ENCODE peak calls at places on chromosome 1, in five cellular contexts. One of them, this sample, is unnamed.

GRCh38 chr1:223748773-223749733 is 36.7 kb downstream of the CAPN2 start:
- DNase-seq in SK-N-SH: peak
- DNase-seq in HCT116: no peak
- DNase-seq in K562: peak
- DNase-seq in HepG2: no peak
- DNase-seq in this sample: no peak

GRCh38 chr1:37481289-37482003 is 7.1 kb downstream of the ZC3H12A start:
- DNase-seq in SK-N-SH: no peak
- DNase-seq in HCT116: no peak
- DNase-seq in K562: no peak
- DNase-seq in HepG2: no peak
- DNase-seq in this sample: no peak

GRCh38 chr1:27071049-27071416 is 58.4 kb upstream of the TENT5B start:
- DNase-seq in SK-N-SH: peak
- DNase-seq in HCT116: no peak
- DNase-seq in K562: peak
- DNase-seq in HepG2: no peak
- DNase-seq in this sample: no peak

GRCh38 chr1:203184467-203184866 is 2.0 kb downstream of the CHI3L1 start:
- DNase-seq in SK-N-SH: no peak
- DNase-seq in HCT116: no peak
- DNase-seq in K562: no peak
- DNase-seq in HepG2: no peak
- DNase-seq in this sample: no peak

GRCh38 chr1:232046531-232047283 is 420.1 kb downstream of the DISC1 start:
- DNase-seq in SK-N-SH: no peak
- DNase-seq in HCT116: no peak
- DNase-seq in K562: no peak
- DNase-seq in HepG2: no peak
- DNase-seq in this sample: no peak

GRCh38 chr1:198560093-198560638 is 19.7 kb upstream of the ATP6V1G3 start:
- DNase-seq in SK-N-SH: no peak
- DNase-seq in HCT116: no peak
- DNase-seq in K562: no peak
- DNase-seq in HepG2: no peak
- DNase-seq in this sample: no peak

GRCh38 chr1:50271968-50272578 is 151.2 kb downstream of the DMRTA2 start:
- DNase-seq in SK-N-SH: peak
- DNase-seq in HCT116: peak
- DNase-seq in K562: peak
- DNase-seq in HepG2: peak
- DNase-seq in this sample: no peak

GRCh38 chr1:53890522-53890941 is 935 bp upstream of the YIPF1 start:
- DNase-seq in SK-N-SH: no peak
- DNase-seq in HCT116: no peak
- DNase-seq in K562: no peak
- DNase-seq in HepG2: no peak
- DNase-seq in this sample: no peak

GRCh38 chr1:43621861-43622260 is 28.1 kb upstream of the KDM4A start:
- DNase-seq in SK-N-SH: no peak
- DNase-seq in HCT116: no peak
- DNase-seq in K562: no peak
- DNase-seq in HepG2: no peak
- DNase-seq in this sample: no peak

GRCh38 chr1:167128261-167129227 is 34.7 kb downstream of the STYXL2 start:
- DNase-seq in SK-N-SH: no peak
- DNase-seq in HCT116: no peak
- DNase-seq in K562: no peak
- DNase-seq in HepG2: no peak
- DNase-seq in this sample: no peak

GRCh38 chr1:97610748-97611147 is 310.1 kb downstream of the DPYD start:
- DNase-seq in SK-N-SH: no peak
- DNase-seq in HCT116: no peak
- DNase-seq in K562: no peak
- DNase-seq in HepG2: no peak
- DNase-seq in this sample: no peak

GRCh38 chr1:204848579-204848978 is 22.1 kb upstream of the NFASC start:
- DNase-seq in SK-N-SH: no peak
- DNase-seq in HCT116: no peak
- DNase-seq in K562: no peak
- DNase-seq in HepG2: no peak
- DNase-seq in this sample: no peak
- TF ChIP-seq REST in SK-N-SH: no peak
- TF ChIP-seq REST in HCT116: no peak
- TF ChIP-seq REST in K562: no peak
- TF ChIP-seq REST in HepG2: no peak
- TF ChIP-seq REST in this sample: no peak

DNA sequence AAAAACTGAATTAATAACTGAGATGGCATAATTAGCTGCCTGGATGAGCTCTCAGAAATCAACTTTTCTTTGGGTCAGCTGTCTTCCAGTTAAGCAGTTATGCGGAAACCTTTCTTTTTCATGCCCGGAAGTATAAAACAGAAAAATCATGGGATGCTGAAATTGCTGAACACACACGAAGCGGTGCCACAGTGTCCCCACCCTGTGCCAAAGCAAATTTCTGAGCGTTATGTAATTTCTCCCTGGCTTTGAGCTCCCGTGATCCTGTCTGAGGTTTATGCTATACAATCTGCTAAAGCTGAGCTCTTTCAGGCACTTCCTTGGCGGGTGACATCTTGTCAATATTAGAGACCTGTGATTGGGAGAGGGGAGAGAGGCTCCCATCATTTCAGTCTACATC is 201.6 kb downstream of the ROR1 start:
- DNase-seq in SK-N-SH: no peak
- DNase-seq in HCT116: no peak
- DNase-seq in K562: no peak
- DNase-seq in HepG2: no peak
- DNase-seq in this sample: no peak
- H3K9ac ChIP-seq in SK-N-SH: no peak
- H3K9ac ChIP-seq in HCT116: no peak
- H3K9ac ChIP-seq in K562: no peak
- H3K9ac ChIP-seq in HepG2: no peak
- H3K9ac ChIP-seq in this sample: no peak

GRCh38 chr1:25748531-25749205 is 51.3 kb upstream of the SELENON start:
- DNase-seq in SK-N-SH: no peak
- DNase-seq in HCT116: no peak
- DNase-seq in K562: no peak
- DNase-seq in HepG2: no peak
- DNase-seq in this sample: no peak

GRCh38 chr1:25746299-25747045 is 53.5 kb upstream of the SELENON start:
- DNase-seq in SK-N-SH: no peak
- DNase-seq in HCT116: no peak
- DNase-seq in K562: no peak
- DNase-seq in HepG2: no peak
- DNase-seq in this sample: no peak

GRCh38 chr1:25744636-25745425 is 55.2 kb upstream of the SELENON start:
- DNase-seq in SK-N-SH: no peak
- DNase-seq in HCT116: no peak
- DNase-seq in K562: no peak
- DNase-seq in HepG2: no peak
- DNase-seq in this sample: no peak

GRCh38 chr1:25744140-25744581 is 55.8 kb upstream of the SELENON start:
- DNase-seq in SK-N-SH: peak
- DNase-seq in HCT116: peak
- DNase-seq in K562: no peak
- DNase-seq in HepG2: no peak
- DNase-seq in this sample: no peak

GRCh38 chr1:25747046-25747705 is 52.8 kb upstream of the SELENON start:
- DNase-seq in SK-N-SH: no peak
- DNase-seq in HCT116: no peak
- DNase-seq in K562: no peak
- DNase-seq in HepG2: no peak
- DNase-seq in this sample: no peak
- TF ChIP-seq REST in SK-N-SH: no peak
- TF ChIP-seq REST in HCT116: no peak
- TF ChIP-seq REST in K562: no peak
- TF ChIP-seq REST in HepG2: no peak
- TF ChIP-seq REST in this sample: no peak

DNA sequence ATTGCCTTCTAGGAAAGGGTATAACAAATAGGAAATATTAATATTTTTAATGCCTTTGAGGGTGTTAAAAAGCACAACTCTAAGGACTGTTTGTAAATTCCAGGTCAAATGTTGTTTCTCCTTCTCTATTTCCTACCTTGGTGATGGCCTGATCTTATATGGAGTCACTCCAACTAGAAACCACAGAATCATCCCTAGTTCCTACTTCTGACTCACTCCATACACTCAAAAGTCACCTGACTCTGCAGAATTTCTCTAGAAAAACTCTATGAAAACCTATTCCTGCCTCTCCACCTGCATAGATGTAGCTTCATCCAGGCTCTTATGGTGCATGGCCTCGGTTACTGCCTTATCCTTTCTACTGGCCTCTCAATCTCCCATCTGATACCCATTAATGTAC is 14.5 kb downstream of the RGS4 start:
- DNase-seq in SK-N-SH: no peak
- DNase-seq in HCT116: no peak
- DNase-seq in K562: no peak
- DNase-seq in HepG2: no peak
- DNase-seq in this sample: no peak
- H3K9ac ChIP-seq in SK-N-SH: no peak
- H3K9ac ChIP-seq in HCT116: no peak
- H3K9ac ChIP-seq in K562: no peak
- H3K9ac ChIP-seq in HepG2: no peak
- H3K9ac ChIP-seq in this sample: no peak

GRCh38 chr1:39328722-39329121 is 124.2 kb downstream of the MACF1 start:
- DNase-seq in SK-N-SH: no peak
- DNase-seq in HCT116: no peak
- DNase-seq in K562: no peak
- DNase-seq in HepG2: no peak
- DNase-seq in this sample: no peak
- TF ChIP-seq REST in SK-N-SH: no peak
- TF ChIP-seq REST in HCT116: no peak
- TF ChIP-seq REST in K562: no peak
- TF ChIP-seq REST in HepG2: no peak
- TF ChIP-seq REST in this sample: no peak

DNA sequence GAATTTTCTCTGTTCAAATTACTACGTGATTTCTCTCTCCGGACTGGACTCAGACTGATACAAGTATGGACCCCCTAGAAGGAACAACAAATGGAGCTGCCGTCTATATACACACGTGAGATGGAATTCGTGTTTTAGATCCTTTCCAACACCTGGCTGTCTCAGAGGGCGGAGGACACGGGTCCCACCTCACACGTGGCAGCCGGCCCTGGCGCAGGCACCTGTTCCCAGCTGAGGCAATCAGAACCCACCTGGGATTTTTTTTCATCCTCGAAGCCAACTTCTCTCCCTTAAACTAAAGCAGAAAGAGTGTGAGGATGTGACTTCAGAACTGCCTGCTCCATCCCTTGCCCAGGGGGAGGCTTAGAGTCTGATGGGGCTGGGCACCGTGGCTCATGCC is 34.1 kb upstream of the SCCPDH start:
- DNase-seq in SK-N-SH: no peak
- DNase-seq in HCT116: no peak
- DNase-seq in K562: no peak
- DNase-seq in HepG2: no peak
- DNase-seq in this sample: no peak
- H3K9ac ChIP-seq in SK-N-SH: no peak
- H3K9ac ChIP-seq in HCT116: no peak
- H3K9ac ChIP-seq in K562: no peak
- H3K9ac ChIP-seq in HepG2: peak
- H3K9ac ChIP-seq in this sample: no peak

GRCh38 chr1:59408608-59409007 is 111.7 kb downstream of the FGGY start:
- DNase-seq in SK-N-SH: no peak
- DNase-seq in HCT116: no peak
- DNase-seq in K562: no peak
- DNase-seq in HepG2: peak
- DNase-seq in this sample: no peak
- TF ChIP-seq REST in SK-N-SH: no peak
- TF ChIP-seq REST in HCT116: no peak
- TF ChIP-seq REST in K562: no peak
- TF ChIP-seq REST in HepG2: no peak
- TF ChIP-seq REST in this sample: no peak

This sample was measured in GM12878.